ENCODE peak calls at places on chromosomes 13 and 19, in four cellular contexts. One of them, this sample, is unnamed.

GRCh38 chr13:46801831-46802230 is 4.9 kb upstream of the ESD start:
- DNase-seq in choroid plexus epithelial cell: no peak
- DNase-seq in activated CD8-positive, alpha-beta T cell treated with anti-CD3 and anti-CD28 coated beads, Interleukin-2, amount 10 ng/mL, durations not matched to agents 7 days and 5 days: no peak
- DNase-seq in astrocyte of the cerebellum: no peak
- DNase-seq in this sample: no peak

GRCh38 chr13:33927315-33927714 is 109.4 kb downstream of the RFC3 start:
- DNase-seq in choroid plexus epithelial cell: peak; percentile 60
- DNase-seq in activated CD8-positive, alpha-beta T cell treated with anti-CD3 and anti-CD28 coated beads, Interleukin-2, amount 10 ng/mL, durations not matched to agents 7 days and 5 days: no peak
- DNase-seq in astrocyte of the cerebellum: peak; percentile 40
- DNase-seq in this sample: no peak

GRCh38 chr13:65638572-65639168 is 1591.5 kb downstream of the PCDH9 start:
- DNase-seq in choroid plexus epithelial cell: peak; percentile 85
- DNase-seq in activated CD8-positive, alpha-beta T cell treated with anti-CD3 and anti-CD28 coated beads, Interleukin-2, amount 10 ng/mL, durations not matched to agents 7 days and 5 days: no peak
- DNase-seq in astrocyte of the cerebellum: peak; percentile 49
- DNase-seq in this sample: no peak

GRCh38 chr13:34522818-34523217 is 419.3 kb upstream of the NBEA start:
- DNase-seq in choroid plexus epithelial cell: no peak
- DNase-seq in activated CD8-positive, alpha-beta T cell treated with anti-CD3 and anti-CD28 coated beads, Interleukin-2, amount 10 ng/mL, durations not matched to agents 7 days and 5 days: no peak
- DNase-seq in astrocyte of the cerebellum: no peak
- DNase-seq in this sample: no peak

GRCh38 chr13:76822691-76823267 is 63.4 kb downstream of the KCTD12 start:
- DNase-seq in choroid plexus epithelial cell: peak; percentile 74
- DNase-seq in activated CD8-positive, alpha-beta T cell treated with anti-CD3 and anti-CD28 coated beads, Interleukin-2, amount 10 ng/mL, durations not matched to agents 7 days and 5 days: no peak
- DNase-seq in astrocyte of the cerebellum: no peak
- DNase-seq in this sample: no peak

GRCh38 chr19:9295411-9295849 is 14.2 kb downstream of the ZNF699 start:
- DNase-seq in choroid plexus epithelial cell: no peak
- DNase-seq in activated CD8-positive, alpha-beta T cell treated with anti-CD3 and anti-CD28 coated beads, Interleukin-2, amount 10 ng/mL, durations not matched to agents 7 days and 5 days: no peak
- DNase-seq in astrocyte of the cerebellum: no peak
- DNase-seq in this sample: no peak

GRCh38 chr19:50204081-50204428 is 633 bp downstream of the MYH14 start:
- DNase-seq in choroid plexus epithelial cell: no peak
- DNase-seq in activated CD8-positive, alpha-beta T cell treated with anti-CD3 and anti-CD28 coated beads, Interleukin-2, amount 10 ng/mL, durations not matched to agents 7 days and 5 days: no peak
- DNase-seq in astrocyte of the cerebellum: no peak
- DNase-seq in this sample: no peak

GRCh38 chr13:51494151-51494550 is 41.3 kb upstream of the INTS6 start:
- DNase-seq in choroid plexus epithelial cell: peak; percentile 67
- DNase-seq in activated CD8-positive, alpha-beta T cell treated with anti-CD3 and anti-CD28 coated beads, Interleukin-2, amount 10 ng/mL, durations not matched to agents 7 days and 5 days: no peak
- DNase-seq in astrocyte of the cerebellum: no peak
- DNase-seq in this sample: no peak

GRCh38 chr19:19285723-19286122 is 12.6 kb upstream of the TM6SF2 start:
- DNase-seq in choroid plexus epithelial cell: no peak
- DNase-seq in activated CD8-positive, alpha-beta T cell treated with anti-CD3 and anti-CD28 coated beads, Interleukin-2, amount 10 ng/mL, durations not matched to agents 7 days and 5 days: no peak
- DNase-seq in astrocyte of the cerebellum: no peak
- DNase-seq in this sample: no peak

GRCh38 chr19:980133-980998 is 3.8 kb upstream of the WDR18 start:
- DNase-seq in choroid plexus epithelial cell: peak; percentile 64
- DNase-seq in activated CD8-positive, alpha-beta T cell treated with anti-CD3 and anti-CD28 coated beads, Interleukin-2, amount 10 ng/mL, durations not matched to agents 7 days and 5 days: no peak
- DNase-seq in astrocyte of the cerebellum: no peak
- DNase-seq in this sample: no peak

GRCh38 chr19:6273701-6274601 is 5.8 kb downstream of the MLLT1 start:
- DNase-seq in choroid plexus epithelial cell: peak; percentile 82
- DNase-seq in activated CD8-positive, alpha-beta T cell treated with anti-CD3 and anti-CD28 coated beads, Interleukin-2, amount 10 ng/mL, durations not matched to agents 7 days and 5 days: no peak
- DNase-seq in astrocyte of the cerebellum: peak; percentile 52
- DNase-seq in this sample: peak; percentile 97